ENCODE peak calls at places on chromosomes 5 and 9, in six cellular contexts. Y is lung, F is neural crest cell, T is endothelial cell, N is HFFc6, P is neural progenitor cell. L is an unnamed sample.

GRCh38 chr5:123414975-123415374 is 8.2 kb downstream of the CEP120 start:
- DNase-seq in Y (no peak), P (peak), T (no peak), F (no peak), N (no peak), L (no peak)

GRCh38 chr5:181223041-181223728 is at the start of gene TRIM41:
- DNase-seq in Y (peak), N (peak), P (peak), F (peak), T (peak), L (peak)

GRCh38 chr5:147530801-147531389 is 21.0 kb upstream of the DPYSL3 start:
- DNase-seq in T (no peak), F (no peak), Y (no peak), P (no peak), N (peak), L (no peak)

GRCh38 chr9:133771486-133772482 is 33.6 kb upstream of the SARDH start:
- DNase-seq in N (no peak), T (no peak), P (no peak), Y (no peak), F (no peak), L (no peak)

GRCh38 chr9:110844121-110844520 is 175.5 kb downstream of the MUSK start:
- DNase-seq in T (no peak), P (no peak), N (no peak), Y (no peak), F (no peak), L (no peak)

GRCh38 chr5:158695595-158696330 is 404.0 kb downstream of the EBF1 start:
- DNase-seq in T (peak), Y (peak), N (peak), F (peak), P (peak), L (peak)

GRCh38 chr9:114561771-114562170 is 25.8 kb upstream of the ATP6V1G1 start:
- DNase-seq in T (no peak), N (no peak), Y (no peak), P (no peak), F (no peak), L (no peak)

GRCh38 chr5:167853421-167853820 is 438.0 kb upstream of the WWC1 start:
- DNase-seq in N (peak), P (no peak), F (no peak), Y (no peak), T (no peak), L (peak)

GRCh38 chr5:7392401-7393024 is 3.4 kb upstream of the ADCY2 start:
- DNase-seq in Y (no peak), T (peak), P (peak), N (peak), F (peak), L (peak)

GRCh38 chr5:421901-422300 is 21.1 kb upstream of the EXOC3 start:
- DNase-seq in F (no peak), P (no peak), N (no peak), Y (no peak), T (no peak), L (no peak)

GRCh38 chr5:179730852-179731251 is 1.8 kb upstream of the MAML1 start:
- DNase-seq in T (no peak), Y (no peak), N (no peak), P (no peak), F (no peak), L (no peak)
- TF ChIP-seq CTCF in T (no peak), Y (no peak), N (no peak), P (no peak), F (no peak), L (no peak)

GRCh38 chr5:163489055-163489744 is 16.2 kb upstream of the MAT2B start:
- DNase-seq in F (no peak), N (peak), P (no peak), T (peak), Y (no peak), L (no peak)
- TF ChIP-seq CTCF in F (no peak), N (peak), P (peak), T (no peak), Y (no peak), L (peak)

DNA sequence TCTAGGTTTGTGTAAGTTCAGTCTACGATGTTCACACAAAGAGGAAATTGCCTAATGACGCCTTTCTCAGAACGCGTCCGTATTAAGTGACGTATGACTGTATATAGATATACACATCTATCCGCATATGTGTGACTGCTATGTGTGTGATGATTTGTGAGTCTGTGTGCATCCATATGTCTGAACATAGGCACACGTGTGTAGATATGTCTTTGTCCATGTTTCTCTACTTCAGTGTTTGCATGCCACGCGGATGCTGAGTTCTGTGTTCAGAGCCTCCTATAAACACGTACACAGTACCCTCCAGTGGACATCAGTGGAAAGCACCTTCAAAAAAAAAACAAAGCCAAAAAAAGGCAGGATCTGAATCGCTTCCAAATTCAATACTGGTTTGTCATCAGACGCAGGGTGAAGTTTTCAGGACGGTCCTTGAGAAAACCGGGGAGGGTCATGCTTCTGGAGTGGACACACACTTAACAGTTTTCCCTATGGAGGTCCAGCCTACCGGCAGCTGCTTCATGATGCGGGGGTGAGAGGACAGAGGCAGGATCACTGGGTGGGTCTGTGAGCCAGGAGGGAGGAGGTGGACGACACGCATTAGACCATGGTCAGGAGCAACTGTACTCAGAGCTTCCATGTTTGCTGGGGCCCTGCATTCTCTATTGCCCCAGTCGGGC is 29.5 kb upstream of the ALDH1B1 start:
- DNase-seq in Y (peak), F (peak), N (peak), T (peak), P (peak), L (peak)
- TF ChIP-seq CTCF in Y (peak), F (peak), N (peak), T (peak), P (peak), L (peak)

GRCh38 chr9:137084526-137084925 is 2.3 kb upstream of the MAN1B1 start:
- DNase-seq in P (no peak), Y (no peak), T (no peak), F (no peak), N (no peak), L (no peak)
- TF ChIP-seq CTCF in P (no peak), Y (no peak), T (no peak), F (no peak), N (no peak), L (no peak)

DNA sequence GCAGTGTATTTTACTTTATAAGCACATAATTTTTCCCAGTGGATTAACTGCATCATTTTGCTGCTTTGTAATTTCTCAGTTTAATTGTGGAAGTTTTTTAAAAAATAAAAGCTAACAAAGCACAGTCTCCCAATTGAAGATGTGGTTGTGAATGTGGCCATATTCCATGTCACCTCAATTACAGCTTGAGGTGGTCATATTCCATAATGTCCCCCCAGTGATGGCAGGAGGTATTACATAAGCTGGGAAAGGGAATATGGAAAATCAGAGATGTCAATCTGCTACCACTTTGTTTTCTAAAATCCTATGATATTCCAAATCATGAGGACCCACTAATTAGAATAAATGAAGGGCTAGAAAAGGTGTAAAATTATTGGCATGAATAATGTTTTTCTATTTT is 1672.0 kb upstream of the CDH9 start:
- DNase-seq in F (no peak), Y (no peak), N (no peak), T (no peak), P (no peak), L (no peak)
- TF ChIP-seq CTCF in F (peak), Y (no peak), N (peak), T (peak), P (peak), L (no peak)

GRCh38 chr9:16870606-16871357 is at the start of gene BNC2:
- DNase-seq in N (peak), T (peak), Y (no peak), F (peak), P (peak), L (no peak)
- TF ChIP-seq CTCF in N (no peak), T (no peak), Y (no peak), F (peak), P (peak), L (peak)

DNA sequence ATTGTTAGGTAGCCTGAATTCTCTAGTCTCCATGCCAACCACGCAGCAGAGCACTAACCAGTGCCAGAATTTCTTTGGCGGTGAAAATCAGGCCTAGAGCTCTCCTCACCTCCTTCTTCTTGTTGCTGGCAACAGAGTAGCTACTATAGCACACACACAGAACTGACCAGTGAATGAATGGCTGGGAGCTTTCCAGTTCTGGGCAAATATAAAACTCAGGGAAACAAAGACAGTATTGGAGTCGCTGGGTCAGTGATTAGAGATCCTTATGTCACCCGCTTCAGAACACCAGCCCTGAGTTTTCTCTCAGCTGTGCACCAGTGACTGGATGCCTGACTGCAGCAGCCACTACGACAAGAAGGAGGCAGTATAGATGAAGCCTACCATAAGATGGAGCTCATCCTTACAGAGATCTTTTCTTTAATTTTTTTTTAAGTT is 26.9 kb upstream of the FEM1C start:
- DNase-seq in N (no peak), F (no peak), Y (no peak), T (no peak), P (peak), L (no peak)
- TF ChIP-seq CTCF in N (no peak), F (no peak), Y (no peak), T (no peak), P (peak), L (no peak)

GRCh38 chr5:145697251-145698016 is 137.7 kb downstream of the PRELID2 start:
- DNase-seq in F (no peak), T (peak), N (peak), Y (no peak), P (peak), L (no peak)
- TF ChIP-seq CTCF in F (peak), T (peak), N (peak), Y (peak), P (peak), L (peak)

L was measured in AG09319.